ENCODE peak calls at places on chromosome 10, in four cellular contexts. One of them, this sample, is unnamed. For H3K27me3, the result is how much of the 10 kb centered on the place peaks cover.

GRCh38 chr10:79585870-79586527 is 24.7 kb upstream of the SFTPA1 start:
- DNase-seq in prostate gland: no peak
- DNase-seq in bronchial epithelial cell: no peak
- DNase-seq in fibroblast of lung: no peak
- DNase-seq in this sample: no peak

GRCh38 chr10:13633689-13634088 is 46.9 kb downstream of the PRPF18 start:
- DNase-seq in prostate gland: no peak
- DNase-seq in bronchial epithelial cell: no peak
- DNase-seq in fibroblast of lung: peak
- DNase-seq in this sample: peak

GRCh38 chr10:96370575-96371157 is 11.9 kb upstream of the OPALIN start:
- DNase-seq in prostate gland: peak
- DNase-seq in bronchial epithelial cell: peak
- DNase-seq in fibroblast of lung: peak
- DNase-seq in this sample: no peak

GRCh38 chr10:75512534-75512933 is 81.1 kb downstream of the LRMDA start:
- DNase-seq in prostate gland: peak
- DNase-seq in bronchial epithelial cell: peak
- DNase-seq in fibroblast of lung: peak
- DNase-seq in this sample: peak

GRCh38 chr10:115409347-115409746 is 316.2 kb downstream of the ATRNL1 start:
- DNase-seq in prostate gland: no peak
- DNase-seq in bronchial epithelial cell: no peak
- DNase-seq in fibroblast of lung: no peak
- DNase-seq in this sample: no peak

GRCh38 chr10:123236122-123236521 is 81.9 kb downstream of the BUB3 start:
- DNase-seq in prostate gland: no peak
- DNase-seq in bronchial epithelial cell: no peak
- DNase-seq in fibroblast of lung: no peak
- DNase-seq in this sample: no peak

GRCh38 chr10:63675171-63675570 is 154.0 kb downstream of the REEP3 start:
- DNase-seq in prostate gland: no peak
- DNase-seq in bronchial epithelial cell: no peak
- DNase-seq in fibroblast of lung: peak
- DNase-seq in this sample: peak

GRCh38 chr10:78321500-78321899 is 287.8 kb downstream of the RPS24 start:
- DNase-seq in prostate gland: peak
- DNase-seq in bronchial epithelial cell: no peak
- DNase-seq in fibroblast of lung: no peak
- DNase-seq in this sample: no peak

GRCh38 chr10:94219829-94220228 is 142.9 kb downstream of the NOC3L start:
- DNase-seq in prostate gland: no peak
- DNase-seq in bronchial epithelial cell: no peak
- DNase-seq in fibroblast of lung: no peak
- DNase-seq in this sample: peak

GRCh38 chr10:3033925-3034324 is 33.4 kb upstream of the PFKP start:
- DNase-seq in prostate gland: no peak
- DNase-seq in bronchial epithelial cell: no peak
- DNase-seq in fibroblast of lung: peak
- DNase-seq in this sample: no peak

GRCh38 chr10:34139559-34139958 is 675.5 kb downstream of the PARD3 start:
- DNase-seq in prostate gland: no peak
- DNase-seq in bronchial epithelial cell: peak
- DNase-seq in fibroblast of lung: peak
- DNase-seq in this sample: peak

GRCh38 chr10:58796834-58797233 is 284.2 kb downstream of the BICC1 start:
- DNase-seq in prostate gland: no peak
- DNase-seq in bronchial epithelial cell: no peak
- DNase-seq in fibroblast of lung: no peak
- DNase-seq in this sample: no peak

GRCh38 chr10:5466451-5466996 is 32.8 kb downstream of the CALML5 start:
- DNase-seq in prostate gland: peak
- DNase-seq in bronchial epithelial cell: peak
- DNase-seq in fibroblast of lung: peak
- DNase-seq in this sample: peak

GRCh38 chr10:86411281-86411841 is 44.8 kb upstream of the GRID1 start:
- DNase-seq in prostate gland: no peak
- DNase-seq in bronchial epithelial cell: no peak
- DNase-seq in fibroblast of lung: peak
- DNase-seq in this sample: peak

GRCh38 chr10:13404305-13404759 is 56.2 kb upstream of the SEPHS1 start:
- DNase-seq in prostate gland: no peak
- DNase-seq in bronchial epithelial cell: no peak
- DNase-seq in fibroblast of lung: no peak
- DNase-seq in this sample: no peak

GRCh38 chr10:49058341-49059255 is 56.7 kb downstream of the VSTM4 start:
- DNase-seq in prostate gland: no peak
- DNase-seq in bronchial epithelial cell: no peak
- DNase-seq in fibroblast of lung: no peak
- DNase-seq in this sample: no peak

GRCh38 chr10:49183596-49184542 is 4.3 kb downstream of the TMEM273 start:
- DNase-seq in prostate gland: no peak
- DNase-seq in bronchial epithelial cell: no peak
- DNase-seq in fibroblast of lung: no peak
- DNase-seq in this sample: no peak

GRCh38 chr10:127408115-127408710 is 140.9 kb upstream of the NPS start:
- DNase-seq in prostate gland: no peak
- DNase-seq in bronchial epithelial cell: no peak
- DNase-seq in fibroblast of lung: no peak
- DNase-seq in this sample: no peak

GRCh38 chr10:33330543-33331019 is 3.9 kb downstream of the NRP1 start:
- DNase-seq in prostate gland: peak
- DNase-seq in bronchial epithelial cell: peak
- DNase-seq in fibroblast of lung: peak
- DNase-seq in this sample: peak

GRCh38 chr10:124712704-124713407 is 31.3 kb downstream of the FAM53B start:
- DNase-seq in prostate gland: no peak
- DNase-seq in bronchial epithelial cell: no peak
- DNase-seq in fibroblast of lung: no peak
- DNase-seq in this sample: no peak

GRCh38 chr10:110356628-110357245 is 52.0 kb upstream of the SMNDC1 start:
- DNase-seq in prostate gland: peak
- DNase-seq in bronchial epithelial cell: peak
- DNase-seq in fibroblast of lung: peak
- DNase-seq in this sample: peak

GRCh38 chr10:43160919-43161251 is 22.6 kb downstream of the CSGALNACT2 start:
- DNase-seq in prostate gland: no peak
- DNase-seq in bronchial epithelial cell: no peak
- DNase-seq in fibroblast of lung: no peak
- DNase-seq in this sample: no peak

GRCh38 chr10:11246752-11247467 is 229.2 kb downstream of the CELF2 start:
- DNase-seq in prostate gland: no peak
- DNase-seq in bronchial epithelial cell: no peak
- DNase-seq in fibroblast of lung: no peak
- DNase-seq in this sample: no peak

GRCh38 chr10:84706875-84707274 is 378.5 kb downstream of the CCSER2 start:
- DNase-seq in prostate gland: no peak
- DNase-seq in bronchial epithelial cell: peak
- DNase-seq in fibroblast of lung: no peak
- DNase-seq in this sample: no peak

GRCh38 chr10:72375585-72375984 is 20.9 kb upstream of the DNAJB12 start:
- DNase-seq in prostate gland: no peak
- DNase-seq in bronchial epithelial cell: no peak
- DNase-seq in fibroblast of lung: peak
- DNase-seq in this sample: no peak

GRCh38 chr10:15712903-15713302 is 6.8 kb downstream of the ITGA8 start:
- DNase-seq in prostate gland: no peak
- DNase-seq in bronchial epithelial cell: peak
- DNase-seq in fibroblast of lung: no peak
- DNase-seq in this sample: no peak

GRCh38 chr10:86688398-86688921 is 20.1 kb downstream of the LDB3 start:
- DNase-seq in prostate gland: peak
- DNase-seq in bronchial epithelial cell: peak
- DNase-seq in fibroblast of lung: peak
- DNase-seq in this sample: peak

GRCh38 chr10:100723180-100723579 is 22.2 kb upstream of the PAX2 start:
- DNase-seq in prostate gland: no peak
- DNase-seq in bronchial epithelial cell: no peak
- DNase-seq in fibroblast of lung: no peak
- DNase-seq in this sample: no peak
- H3K27me3 ChIP-seq in prostate gland: under half
- H3K27me3 ChIP-seq in bronchial epithelial cell: under half
- H3K27me3 ChIP-seq in fibroblast of lung: under half
- H3K27me3 ChIP-seq in this sample: half or more

DNA sequence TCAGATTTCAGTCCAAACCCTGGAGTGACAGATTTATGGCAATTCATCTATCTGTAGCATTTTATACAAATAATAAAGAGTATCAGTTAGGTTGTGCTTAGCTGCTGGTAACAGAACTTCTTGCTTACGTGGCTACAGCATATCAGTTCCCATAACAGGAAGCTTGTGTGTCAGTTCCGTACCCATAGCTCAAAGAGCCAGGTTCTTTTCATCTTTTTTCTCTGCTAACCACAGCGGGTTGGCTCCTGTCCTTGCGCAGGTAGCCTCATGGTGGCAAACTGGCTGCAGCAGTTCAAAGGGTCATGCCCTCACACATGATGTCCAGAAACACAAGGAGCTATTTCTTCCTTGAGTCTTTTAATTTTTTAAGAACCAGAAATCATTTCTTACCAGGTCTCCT is 1041.8 kb downstream of the GATA3 start:
- DNase-seq in prostate gland: no peak
- DNase-seq in bronchial epithelial cell: no peak
- DNase-seq in fibroblast of lung: no peak
- DNase-seq in this sample: no peak
- H3K27me3 ChIP-seq in prostate gland: under half
- H3K27me3 ChIP-seq in bronchial epithelial cell: under half
- H3K27me3 ChIP-seq in fibroblast of lung: under half
- H3K27me3 ChIP-seq in this sample: under half

GRCh38 chr10:133237241-133238065 is at the start of gene VENTX:
- DNase-seq in prostate gland: no peak
- DNase-seq in bronchial epithelial cell: no peak
- DNase-seq in fibroblast of lung: no peak
- DNase-seq in this sample: no peak
- H3K27me3 ChIP-seq in prostate gland: under half
- H3K27me3 ChIP-seq in bronchial epithelial cell: under half
- H3K27me3 ChIP-seq in fibroblast of lung: under half
- H3K27me3 ChIP-seq in this sample: under half

GRCh38 chr10:100462709-100463108 is at the start of gene WNT8B:
- DNase-seq in prostate gland: no peak
- DNase-seq in bronchial epithelial cell: no peak
- DNase-seq in fibroblast of lung: no peak
- DNase-seq in this sample: no peak
- H3K27me3 ChIP-seq in prostate gland: under half
- H3K27me3 ChIP-seq in bronchial epithelial cell: under half
- H3K27me3 ChIP-seq in fibroblast of lung: under half
- H3K27me3 ChIP-seq in this sample: under half

GRCh38 chr10:114233432-114233831 is 5.6 kb upstream of the VWA2 start:
- DNase-seq in prostate gland: no peak
- DNase-seq in bronchial epithelial cell: no peak
- DNase-seq in fibroblast of lung: no peak
- DNase-seq in this sample: no peak
- H3K27me3 ChIP-seq in prostate gland: under half
- H3K27me3 ChIP-seq in bronchial epithelial cell: under half
- H3K27me3 ChIP-seq in fibroblast of lung: under half
- H3K27me3 ChIP-seq in this sample: under half

GRCh38 chr10:102452672-102453340 is 1.5 kb upstream of the C10orf95 start:
- DNase-seq in prostate gland: no peak
- DNase-seq in bronchial epithelial cell: peak
- DNase-seq in fibroblast of lung: peak
- DNase-seq in this sample: peak

GRCh38 chr10:102450374-102451104 is 804 bp downstream of the C10orf95 start:
- DNase-seq in prostate gland: peak
- DNase-seq in bronchial epithelial cell: peak
- DNase-seq in fibroblast of lung: peak
- DNase-seq in this sample: peak

GRCh38 chr10:102449321-102450123 is 1.8 kb downstream of the C10orf95 start:
- DNase-seq in prostate gland: peak
- DNase-seq in bronchial epithelial cell: peak
- DNase-seq in fibroblast of lung: peak
- DNase-seq in this sample: no peak

GRCh38 chr10:102450124-102450373 is 1.3 kb downstream of the C10orf95 start:
- DNase-seq in prostate gland: no peak
- DNase-seq in bronchial epithelial cell: no peak
- DNase-seq in fibroblast of lung: no peak
- DNase-seq in this sample: no peak

GRCh38 chr10:102451105-102451969 is at the start of gene C10orf95:
- DNase-seq in prostate gland: no peak
- DNase-seq in bronchial epithelial cell: peak
- DNase-seq in fibroblast of lung: no peak
- DNase-seq in this sample: no peak
- H3K27me3 ChIP-seq in prostate gland: under half
- H3K27me3 ChIP-seq in bronchial epithelial cell: under half
- H3K27me3 ChIP-seq in fibroblast of lung: under half
- H3K27me3 ChIP-seq in this sample: under half

DNA sequence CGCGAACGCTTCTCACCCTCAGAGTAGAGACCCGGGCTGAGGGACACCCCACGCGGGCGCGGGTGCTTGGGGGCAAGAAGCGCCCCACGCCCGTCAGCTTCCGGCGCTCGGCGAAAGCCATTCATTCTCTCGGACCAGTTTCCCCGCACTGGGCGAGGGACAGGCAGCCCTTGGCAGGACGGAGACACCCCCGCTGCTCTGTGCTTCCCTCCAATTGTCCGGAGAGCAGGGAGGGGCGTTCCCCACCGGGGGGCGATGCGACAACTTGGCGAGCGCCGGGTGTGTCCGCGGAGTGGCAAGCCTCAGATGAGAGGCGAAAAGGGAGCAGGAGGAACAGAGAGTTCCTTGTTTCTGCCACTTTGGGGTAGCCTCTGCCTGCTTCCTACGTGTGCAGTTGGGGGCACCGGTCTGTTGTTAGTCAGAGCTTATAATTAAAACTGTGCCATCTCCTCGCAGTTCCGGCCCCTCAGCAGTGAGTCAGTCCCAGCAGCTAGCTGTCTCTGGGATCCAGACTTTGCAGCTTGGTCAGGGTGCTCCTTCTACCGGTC is 1.7 kb downstream of the GPR158 start:
- DNase-seq in prostate gland: no peak
- DNase-seq in bronchial epithelial cell: no peak
- DNase-seq in fibroblast of lung: no peak
- DNase-seq in this sample: no peak
- H3K27me3 ChIP-seq in prostate gland: under half
- H3K27me3 ChIP-seq in bronchial epithelial cell: under half
- H3K27me3 ChIP-seq in fibroblast of lung: under half
- H3K27me3 ChIP-seq in this sample: under half

DNA sequence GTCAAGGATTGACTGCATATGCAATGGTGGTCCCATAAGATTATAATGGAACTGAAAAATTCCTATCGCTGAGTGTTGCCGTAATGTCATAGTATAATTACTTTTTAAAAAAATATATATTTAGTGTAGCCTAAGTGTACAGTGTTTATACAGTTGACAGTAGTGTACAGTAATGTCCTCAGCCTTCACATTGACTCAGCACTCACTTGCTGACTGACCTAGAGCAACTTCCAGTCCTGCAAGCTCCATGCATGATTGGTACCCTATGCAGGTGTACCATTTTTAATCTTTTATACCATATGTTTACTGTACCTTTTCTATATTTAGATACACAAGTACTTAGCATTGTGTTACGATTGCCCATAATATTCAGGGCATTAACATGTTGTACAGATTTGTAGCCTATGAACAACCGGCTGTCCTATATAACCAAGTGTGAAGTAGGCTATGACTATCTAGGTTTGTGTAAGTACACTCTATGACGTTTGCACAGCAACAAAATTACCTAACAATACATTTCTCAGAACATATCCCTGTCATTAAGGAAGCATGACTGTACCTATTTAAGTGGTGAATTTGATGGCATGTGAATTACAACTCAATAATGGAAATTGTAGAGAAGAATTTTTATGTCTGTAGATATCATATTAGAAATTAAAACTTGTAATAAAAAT is 40.9 kb downstream of the CCNY start:
- DNase-seq in prostate gland: no peak
- DNase-seq in bronchial epithelial cell: peak
- DNase-seq in fibroblast of lung: no peak
- DNase-seq in this sample: no peak
- H3K27me3 ChIP-seq in prostate gland: under half
- H3K27me3 ChIP-seq in bronchial epithelial cell: under half
- H3K27me3 ChIP-seq in fibroblast of lung: under half
- H3K27me3 ChIP-seq in this sample: under half

This sample was measured in astrocyte.